ENCODE peak calls at places on chromosomes 7 and 10, in five cellular contexts. One of them, this sample, is unnamed. For H3K27me3 and H3K4me1, the result is how much of the 10 kb centered on the place peaks cover.

GRCh38 chr10:92849576-92850090 is 1.3 kb downstream of the EXOC6 start:
- DNase-seq in cardiac muscle cell: no peak
- DNase-seq in tibial nerve: no peak
- DNase-seq in CD8-positive, alpha-beta memory T cell: no peak
- DNase-seq in lung: no peak
- DNase-seq in this sample: no peak

GRCh38 chr7:47553309-47553708 is 28.6 kb downstream of the TNS3 start:
- DNase-seq in cardiac muscle cell: no peak
- DNase-seq in tibial nerve: no peak
- DNase-seq in CD8-positive, alpha-beta memory T cell: no peak
- DNase-seq in lung: no peak
- DNase-seq in this sample: no peak

GRCh38 chr7:45920543-45921380 is at the start of gene IGFBP3:
- DNase-seq in cardiac muscle cell: peak
- DNase-seq in tibial nerve: no peak
- DNase-seq in CD8-positive, alpha-beta memory T cell: no peak
- DNase-seq in lung: no peak
- DNase-seq in this sample: no peak

GRCh38 chr10:13462551-13462950 is 66.3 kb downstream of the BEND7 start:
- DNase-seq in cardiac muscle cell: no peak
- DNase-seq in tibial nerve: no peak
- DNase-seq in CD8-positive, alpha-beta memory T cell: no peak
- DNase-seq in lung: no peak
- DNase-seq in this sample: no peak

GRCh38 chr7:1908823-1909420 is 238.8 kb downstream of the ELFN1 start:
- DNase-seq in cardiac muscle cell: no peak
- DNase-seq in tibial nerve: no peak
- DNase-seq in CD8-positive, alpha-beta memory T cell: no peak
- DNase-seq in lung: no peak
- DNase-seq in this sample: no peak

GRCh38 chr10:3623746-3624145 is 161.3 kb downstream of the KLF6 start:
- DNase-seq in cardiac muscle cell: peak
- DNase-seq in tibial nerve: no peak
- DNase-seq in CD8-positive, alpha-beta memory T cell: no peak
- DNase-seq in lung: no peak
- DNase-seq in this sample: no peak

GRCh38 chr10:96230527-96230926 is 40.8 kb downstream of the BLNK start:
- DNase-seq in cardiac muscle cell: no peak
- DNase-seq in tibial nerve: no peak
- DNase-seq in CD8-positive, alpha-beta memory T cell: no peak
- DNase-seq in lung: no peak
- DNase-seq in this sample: no peak

GRCh38 chr7:66430164-66430545 is 198.5 kb upstream of the KCTD7 start:
- DNase-seq in cardiac muscle cell: no peak
- DNase-seq in tibial nerve: no peak
- DNase-seq in CD8-positive, alpha-beta memory T cell: no peak
- DNase-seq in lung: no peak
- DNase-seq in this sample: no peak

GRCh38 chr10:119305860-119306513 is 98.6 kb downstream of the GRK5 start:
- DNase-seq in cardiac muscle cell: no peak
- DNase-seq in tibial nerve: peak
- DNase-seq in CD8-positive, alpha-beta memory T cell: peak
- DNase-seq in lung: peak
- DNase-seq in this sample: no peak

GRCh38 chr10:80186364-80187012 is 18.8 kb downstream of the ANXA11 start:
- DNase-seq in cardiac muscle cell: no peak
- DNase-seq in tibial nerve: no peak
- DNase-seq in CD8-positive, alpha-beta memory T cell: peak
- DNase-seq in lung: no peak
- DNase-seq in this sample: no peak

GRCh38 chr10:119132521-119133345 is 28.8 kb downstream of the DENND10 start:
- DNase-seq in cardiac muscle cell: no peak
- DNase-seq in tibial nerve: no peak
- DNase-seq in CD8-positive, alpha-beta memory T cell: no peak
- DNase-seq in lung: no peak
- DNase-seq in this sample: no peak

GRCh38 chr10:4545077-4545476 is 280.9 kb upstream of the AKR1E2 start:
- DNase-seq in cardiac muscle cell: no peak
- DNase-seq in tibial nerve: no peak
- DNase-seq in CD8-positive, alpha-beta memory T cell: no peak
- DNase-seq in lung: no peak
- DNase-seq in this sample: no peak

GRCh38 chr10:88932539-88933256 is 19.9 kb downstream of the ACTA2 start:
- DNase-seq in cardiac muscle cell: peak
- DNase-seq in tibial nerve: peak
- DNase-seq in CD8-positive, alpha-beta memory T cell: peak
- DNase-seq in lung: peak
- DNase-seq in this sample: peak

GRCh38 chr7:96061844-96062243 is 260.1 kb downstream of the SLC25A13 start:
- DNase-seq in cardiac muscle cell: no peak
- DNase-seq in tibial nerve: no peak
- DNase-seq in CD8-positive, alpha-beta memory T cell: no peak
- DNase-seq in lung: no peak
- DNase-seq in this sample: no peak

GRCh38 chr7:43328785-43329380 is 216.4 kb downstream of the HECW1 start:
- DNase-seq in cardiac muscle cell: peak
- DNase-seq in tibial nerve: no peak
- DNase-seq in CD8-positive, alpha-beta memory T cell: no peak
- DNase-seq in lung: no peak
- DNase-seq in this sample: no peak

GRCh38 chr7:44461387-44461786 is 29.1 kb downstream of the NUDCD3 start:
- DNase-seq in cardiac muscle cell: no peak
- DNase-seq in tibial nerve: no peak
- DNase-seq in CD8-positive, alpha-beta memory T cell: peak
- DNase-seq in lung: no peak
- DNase-seq in this sample: no peak

GRCh38 chr7:76403780-76404494 is 5.6 kb downstream of the SSC4D start:
- DNase-seq in cardiac muscle cell: no peak
- DNase-seq in tibial nerve: no peak
- DNase-seq in CD8-positive, alpha-beta memory T cell: no peak
- DNase-seq in lung: no peak
- DNase-seq in this sample: no peak

GRCh38 chr10:91162050-91162494 is 58.4 kb upstream of the PCGF5 start:
- DNase-seq in cardiac muscle cell: no peak
- DNase-seq in tibial nerve: no peak
- DNase-seq in CD8-positive, alpha-beta memory T cell: no peak
- DNase-seq in lung: no peak
- DNase-seq in this sample: peak

GRCh38 chr10:1201010-1201807 is 145.0 kb downstream of the WDR37 start:
- DNase-seq in cardiac muscle cell: no peak
- DNase-seq in tibial nerve: no peak
- DNase-seq in CD8-positive, alpha-beta memory T cell: no peak
- DNase-seq in lung: no peak
- DNase-seq in this sample: no peak

GRCh38 chr10:3293536-3294431 is 121.2 kb upstream of the PITRM1 start:
- DNase-seq in cardiac muscle cell: no peak
- DNase-seq in tibial nerve: no peak
- DNase-seq in CD8-positive, alpha-beta memory T cell: no peak
- DNase-seq in lung: no peak
- DNase-seq in this sample: no peak

GRCh38 chr7:76262683-76263402 is 39.6 kb upstream of the HSPB1 start:
- DNase-seq in cardiac muscle cell: peak
- DNase-seq in tibial nerve: peak
- DNase-seq in CD8-positive, alpha-beta memory T cell: no peak
- DNase-seq in lung: peak
- DNase-seq in this sample: no peak

GRCh38 chr7:2276107-2276506 is 34.1 kb downstream of the NUDT1 start:
- DNase-seq in cardiac muscle cell: no peak
- DNase-seq in tibial nerve: no peak
- DNase-seq in CD8-positive, alpha-beta memory T cell: no peak
- DNase-seq in lung: no peak
- DNase-seq in this sample: no peak

GRCh38 chr7:26052721-26053120 is 99.3 kb upstream of the NFE2L3 start:
- DNase-seq in cardiac muscle cell: no peak
- DNase-seq in tibial nerve: no peak
- DNase-seq in CD8-positive, alpha-beta memory T cell: no peak
- DNase-seq in lung: no peak
- DNase-seq in this sample: no peak

GRCh38 chr7:74573499-74573898 is 84.0 kb upstream of the GTF2I start:
- DNase-seq in cardiac muscle cell: no peak
- DNase-seq in tibial nerve: no peak
- DNase-seq in CD8-positive, alpha-beta memory T cell: no peak
- DNase-seq in lung: no peak
- DNase-seq in this sample: no peak

GRCh38 chr7:69684955-69685631 is 86.8 kb downstream of the AUTS2 start:
- DNase-seq in cardiac muscle cell: no peak
- DNase-seq in tibial nerve: peak
- DNase-seq in CD8-positive, alpha-beta memory T cell: no peak
- DNase-seq in lung: no peak
- DNase-seq in this sample: no peak

GRCh38 chr7:120089968-120090367 is 183.0 kb upstream of the KCND2 start:
- DNase-seq in cardiac muscle cell: no peak
- DNase-seq in tibial nerve: no peak
- DNase-seq in CD8-positive, alpha-beta memory T cell: no peak
- DNase-seq in lung: no peak
- DNase-seq in this sample: no peak

GRCh38 chr10:130137077-130137448 is 872 bp downstream of the GLRX3 start:
- DNase-seq in cardiac muscle cell: peak
- DNase-seq in tibial nerve: no peak
- DNase-seq in CD8-positive, alpha-beta memory T cell: no peak
- DNase-seq in lung: no peak
- DNase-seq in this sample: no peak

GRCh38 chr10:44383749-44384600 is 922 bp downstream of the CXCL12 start:
- DNase-seq in cardiac muscle cell: peak
- DNase-seq in tibial nerve: no peak
- DNase-seq in CD8-positive, alpha-beta memory T cell: no peak
- DNase-seq in lung: no peak
- DNase-seq in this sample: no peak

GRCh38 chr7:90763108-90763507 is 167.0 kb downstream of the CDK14 start:
- DNase-seq in cardiac muscle cell: no peak
- DNase-seq in tibial nerve: no peak
- DNase-seq in CD8-positive, alpha-beta memory T cell: no peak
- DNase-seq in lung: no peak
- DNase-seq in this sample: no peak

GRCh38 chr7:8724080-8724718 is 290.8 kb downstream of the NXPH1 start:
- DNase-seq in cardiac muscle cell: peak
- DNase-seq in tibial nerve: peak
- DNase-seq in CD8-positive, alpha-beta memory T cell: no peak
- DNase-seq in lung: no peak
- DNase-seq in this sample: no peak

GRCh38 chr7:104264281-104264680 is 56.5 kb upstream of the ORC5 start:
- DNase-seq in cardiac muscle cell: no peak
- DNase-seq in tibial nerve: no peak
- DNase-seq in CD8-positive, alpha-beta memory T cell: no peak
- DNase-seq in lung: no peak
- DNase-seq in this sample: no peak

GRCh38 chr7:16431646-16432424 is 10.5 kb upstream of the CRPPA start:
- DNase-seq in cardiac muscle cell: peak
- DNase-seq in tibial nerve: peak
- DNase-seq in CD8-positive, alpha-beta memory T cell: peak
- DNase-seq in lung: no peak
- DNase-seq in this sample: no peak

GRCh38 chr7:43469051-43469450 is 113.9 kb upstream of the STK17A start:
- DNase-seq in cardiac muscle cell: no peak
- DNase-seq in tibial nerve: no peak
- DNase-seq in CD8-positive, alpha-beta memory T cell: no peak
- DNase-seq in lung: no peak
- DNase-seq in this sample: no peak

GRCh38 chr7:32204361-32205018 is 134.3 kb upstream of the PDE1C start:
- DNase-seq in cardiac muscle cell: peak
- DNase-seq in tibial nerve: peak
- DNase-seq in CD8-positive, alpha-beta memory T cell: no peak
- DNase-seq in lung: peak
- DNase-seq in this sample: peak
- H3K4me3 ChIP-seq in cardiac muscle cell: no peak
- H3K4me3 ChIP-seq in tibial nerve: peak
- H3K4me3 ChIP-seq in CD8-positive, alpha-beta memory T cell: no peak
- H3K4me3 ChIP-seq in lung: no peak
- H3K4me3 ChIP-seq in this sample: peak

GRCh38 chr10:103203466-103203865 is 10.4 kb upstream of the NT5C2 start:
- DNase-seq in cardiac muscle cell: no peak
- DNase-seq in tibial nerve: no peak
- DNase-seq in CD8-positive, alpha-beta memory T cell: no peak
- DNase-seq in lung: no peak
- DNase-seq in this sample: no peak
- H3K27me3 ChIP-seq in cardiac muscle cell: under half
- H3K27me3 ChIP-seq in tibial nerve: under half
- H3K27me3 ChIP-seq in CD8-positive, alpha-beta memory T cell: under half
- H3K27me3 ChIP-seq in lung: under half
- H3K27me3 ChIP-seq in this sample: under half

GRCh38 chr7:138029126-138029525 is 27.2 kb upstream of the CREB3L2 start:
- DNase-seq in cardiac muscle cell: no peak
- DNase-seq in tibial nerve: no peak
- DNase-seq in CD8-positive, alpha-beta memory T cell: no peak
- DNase-seq in lung: no peak
- DNase-seq in this sample: no peak

GRCh38 chr7:138024765-138025164 is 22.9 kb upstream of the CREB3L2 start:
- DNase-seq in cardiac muscle cell: no peak
- DNase-seq in tibial nerve: no peak
- DNase-seq in CD8-positive, alpha-beta memory T cell: no peak
- DNase-seq in lung: no peak
- DNase-seq in this sample: no peak

GRCh38 chr7:138024334-138024691 is 22.4 kb upstream of the CREB3L2 start:
- DNase-seq in cardiac muscle cell: no peak
- DNase-seq in tibial nerve: no peak
- DNase-seq in CD8-positive, alpha-beta memory T cell: no peak
- DNase-seq in lung: no peak
- DNase-seq in this sample: no peak

GRCh38 chr7:138025215-138026186 is 23.6 kb upstream of the CREB3L2 start:
- DNase-seq in cardiac muscle cell: no peak
- DNase-seq in tibial nerve: no peak
- DNase-seq in CD8-positive, alpha-beta memory T cell: no peak
- DNase-seq in lung: no peak
- DNase-seq in this sample: no peak

DNA sequence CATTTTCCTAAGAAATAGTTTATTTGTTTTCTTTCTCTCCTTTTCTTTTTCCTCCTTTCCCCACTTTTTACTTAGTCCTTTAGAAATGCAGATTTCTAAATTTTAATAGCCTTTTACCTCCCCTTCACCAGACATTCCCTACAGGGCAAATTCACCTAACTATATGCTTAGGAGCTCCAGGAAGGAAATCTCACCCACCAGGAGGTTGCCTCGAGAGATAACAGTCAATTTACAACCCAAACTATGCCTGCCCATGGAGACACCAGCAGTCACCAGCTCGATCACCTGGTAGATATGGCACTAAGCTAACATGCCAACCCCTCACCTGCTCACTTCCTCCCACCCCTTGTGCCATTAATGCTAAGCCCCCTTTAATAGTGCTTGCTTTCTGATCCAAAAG is 25.2 kb upstream of the CREB3L2 start:
- DNase-seq in cardiac muscle cell: no peak
- DNase-seq in tibial nerve: no peak
- DNase-seq in CD8-positive, alpha-beta memory T cell: no peak
- DNase-seq in lung: no peak
- DNase-seq in this sample: no peak
- H3K4me1 ChIP-seq in cardiac muscle cell: under half
- H3K4me1 ChIP-seq in tibial nerve: under half
- H3K4me1 ChIP-seq in CD8-positive, alpha-beta memory T cell: under half
- H3K4me1 ChIP-seq in lung: under half
- H3K4me1 ChIP-seq in this sample: under half

DNA sequence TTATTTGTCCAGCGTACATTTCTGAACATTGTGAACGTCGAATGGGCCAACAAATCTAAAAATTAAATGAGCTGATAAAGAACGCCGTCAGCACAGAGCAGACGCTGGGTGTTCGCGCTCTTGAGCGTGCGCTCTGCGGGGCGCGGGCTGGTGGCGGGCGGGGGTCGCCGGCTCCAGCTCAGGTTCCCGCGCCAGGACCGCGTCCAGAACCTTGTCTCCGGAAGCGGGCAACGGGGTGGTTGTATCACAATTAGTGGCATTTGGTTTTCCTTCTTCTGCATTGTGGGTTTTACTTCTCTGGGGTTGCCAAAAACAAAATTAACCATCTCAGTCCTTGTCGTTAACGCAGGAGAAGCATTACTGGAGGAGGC is 2.4 kb downstream of the CYP2E1 start:
- DNase-seq in cardiac muscle cell: no peak
- DNase-seq in tibial nerve: no peak
- DNase-seq in CD8-positive, alpha-beta memory T cell: no peak
- DNase-seq in lung: no peak
- DNase-seq in this sample: no peak
- H3K4me3 ChIP-seq in cardiac muscle cell: no peak
- H3K4me3 ChIP-seq in tibial nerve: no peak
- H3K4me3 ChIP-seq in CD8-positive, alpha-beta memory T cell: no peak
- H3K4me3 ChIP-seq in lung: no peak
- H3K4me3 ChIP-seq in this sample: peak